ENCODE peak calls at places on chromosomes 7 and 10, in six cellular contexts. Q, P, X, W, Z and F are unnamed samples.
A peak's percentile ranks its signal among the peaks of the same experiment; 100 is the strongest.

GRCh38 chr7:30032310-30033125 is 4.3 kb downstream of the PLEKHA8 start:
- DNase-seq in W (no peak), Z (no peak), P (peak; percentile 54), Q (no peak), X (no peak), F (no peak)

GRCh38 chr10:85642082-85642420 is 724.5 kb downstream of the GRID1 start:
- DNase-seq in Z (no peak), W (no peak), X (no peak), P (peak; percentile 38), Q (no peak), F (no peak)

GRCh38 chr7:25802057-25802456 is 349.9 kb upstream of the NFE2L3 start:
- DNase-seq in X (no peak), W (no peak), Q (no peak), Z (no peak), P (no peak), F (no peak)

GRCh38 chr7:135335628-135336139 is 102.0 kb downstream of the STRA8 start:
- DNase-seq in W (peak; percentile 97), X (peak; percentile 19), Q (no peak), Z (no peak), P (no peak), F (no peak)

GRCh38 chr10:62870866-62871265 is 54.7 kb upstream of the EGR2 start:
- DNase-seq in P (no peak), Z (no peak), X (no peak), Q (no peak), W (no peak), F (no peak)

GRCh38 chr10:116646502-116646901 is 25.7 kb downstream of the PNLIPRP2 start:
- DNase-seq in Q (no peak), P (no peak), Z (no peak), W (no peak), X (no peak), F (no peak)

GRCh38 chr7:25369794-25370193 is 141.5 kb upstream of the NPVF start:
- DNase-seq in Z (no peak), X (no peak), Q (no peak), W (no peak), P (no peak), F (no peak)

GRCh38 chr7:68433462-68433861 is 1164.8 kb upstream of the AUTS2 start:
- DNase-seq in W (no peak), Z (no peak), X (no peak), P (no peak), Q (no peak), F (no peak)

GRCh38 chr10:60430017-60430416 is 40.3 kb upstream of the ANK3 start:
- DNase-seq in Q (no peak), W (no peak), X (no peak), P (peak; percentile 66), Z (no peak), F (no peak)

GRCh38 chr7:106858618-106859532 is 6.2 kb upstream of the PIK3CG start:
- DNase-seq in W (no peak), P (no peak), Q (no peak), Z (no peak), X (no peak), F (no peak)